ENCODE peak calls at places on chromosomes 4 and X, in six cellular contexts. One of them, this sample, is unnamed.

GRCh38 chrX:154483325-154483724 is 3.1 kb downstream of the UBL4A start:
- DNase-seq in endothelial cell of umbilical vein: no peak
- DNase-seq in A549: no peak
- DNase-seq in K562: no peak
- DNase-seq in GM12878: no peak
- DNase-seq in HepG2: no peak
- DNase-seq in this sample: no peak

GRCh38 chr4:77538144-77538543 is 67.5 kb upstream of the CXCL13 start:
- DNase-seq in K562: no peak
- DNase-seq in A549: peak
- DNase-seq in GM12878: no peak
- DNase-seq in HepG2: no peak
- DNase-seq in endothelial cell of umbilical vein: peak
- DNase-seq in this sample: no peak

GRCh38 chr4:87270825-87271224 is 50.4 kb upstream of the KLHL8 start:
- DNase-seq in HepG2: no peak
- DNase-seq in GM12878: no peak
- DNase-seq in K562: no peak
- DNase-seq in endothelial cell of umbilical vein: no peak
- DNase-seq in A549: no peak
- DNase-seq in this sample: no peak

GRCh38 chr4:104979083-104979760 is 167.5 kb upstream of the TET2 start:
- DNase-seq in GM12878: no peak
- DNase-seq in A549: no peak
- DNase-seq in endothelial cell of umbilical vein: no peak
- DNase-seq in HepG2: peak
- DNase-seq in K562: no peak
- DNase-seq in this sample: peak

GRCh38 chr4:3331511-3332394 is 38.9 kb downstream of the RGS12 start:
- DNase-seq in A549: no peak
- DNase-seq in HepG2: no peak
- DNase-seq in GM12878: no peak
- DNase-seq in K562: no peak
- DNase-seq in endothelial cell of umbilical vein: peak
- DNase-seq in this sample: no peak

GRCh38 chr4:43132010-43132582 is 239.6 kb downstream of the GRXCR1 start:
- DNase-seq in A549: peak
- DNase-seq in GM12878: peak
- DNase-seq in K562: peak
- DNase-seq in HepG2: peak
- DNase-seq in endothelial cell of umbilical vein: peak
- DNase-seq in this sample: peak

GRCh38 chr4:156614536-156614935 is 357.1 kb downstream of the PDGFC start:
- DNase-seq in A549: no peak
- DNase-seq in HepG2: no peak
- DNase-seq in K562: no peak
- DNase-seq in endothelial cell of umbilical vein: no peak
- DNase-seq in GM12878: no peak
- DNase-seq in this sample: no peak

GRCh38 chr4:88672987-88673386 is 24.6 kb downstream of the NAP1L5 start:
- DNase-seq in GM12878: no peak
- DNase-seq in endothelial cell of umbilical vein: peak
- DNase-seq in HepG2: peak
- DNase-seq in A549: peak
- DNase-seq in K562: peak
- DNase-seq in this sample: peak

GRCh38 chr4:98468744-98469143 is 189.7 kb downstream of the TSPAN5 start:
- DNase-seq in endothelial cell of umbilical vein: peak
- DNase-seq in GM12878: no peak
- DNase-seq in HepG2: no peak
- DNase-seq in K562: peak
- DNase-seq in A549: no peak
- DNase-seq in this sample: no peak

GRCh38 chrX:107205770-107206696 is at the start of the genes DNAAF6 and NUP62CL:
- DNase-seq in GM12878: peak
- DNase-seq in K562: peak
- DNase-seq in A549: peak
- DNase-seq in HepG2: peak
- DNase-seq in endothelial cell of umbilical vein: peak
- DNase-seq in this sample: no peak

GRCh38 chr4:71026086-71026485 is 32.6 kb downstream of the DCK start:
- DNase-seq in GM12878: no peak
- DNase-seq in endothelial cell of umbilical vein: peak
- DNase-seq in A549: peak
- DNase-seq in K562: peak
- DNase-seq in HepG2: peak
- DNase-seq in this sample: no peak

GRCh38 chrX:40663078-40663740 is 15.8 kb upstream of the CXorf38 start:
- DNase-seq in HepG2: no peak
- DNase-seq in A549: no peak
- DNase-seq in endothelial cell of umbilical vein: no peak
- DNase-seq in GM12878: no peak
- DNase-seq in K562: no peak
- DNase-seq in this sample: no peak

GRCh38 chr4:78480286-78480685 is 71.3 kb upstream of the ANXA3 start:
- DNase-seq in GM12878: no peak
- DNase-seq in A549: no peak
- DNase-seq in K562: no peak
- DNase-seq in HepG2: no peak
- DNase-seq in endothelial cell of umbilical vein: no peak
- DNase-seq in this sample: no peak

DNA sequence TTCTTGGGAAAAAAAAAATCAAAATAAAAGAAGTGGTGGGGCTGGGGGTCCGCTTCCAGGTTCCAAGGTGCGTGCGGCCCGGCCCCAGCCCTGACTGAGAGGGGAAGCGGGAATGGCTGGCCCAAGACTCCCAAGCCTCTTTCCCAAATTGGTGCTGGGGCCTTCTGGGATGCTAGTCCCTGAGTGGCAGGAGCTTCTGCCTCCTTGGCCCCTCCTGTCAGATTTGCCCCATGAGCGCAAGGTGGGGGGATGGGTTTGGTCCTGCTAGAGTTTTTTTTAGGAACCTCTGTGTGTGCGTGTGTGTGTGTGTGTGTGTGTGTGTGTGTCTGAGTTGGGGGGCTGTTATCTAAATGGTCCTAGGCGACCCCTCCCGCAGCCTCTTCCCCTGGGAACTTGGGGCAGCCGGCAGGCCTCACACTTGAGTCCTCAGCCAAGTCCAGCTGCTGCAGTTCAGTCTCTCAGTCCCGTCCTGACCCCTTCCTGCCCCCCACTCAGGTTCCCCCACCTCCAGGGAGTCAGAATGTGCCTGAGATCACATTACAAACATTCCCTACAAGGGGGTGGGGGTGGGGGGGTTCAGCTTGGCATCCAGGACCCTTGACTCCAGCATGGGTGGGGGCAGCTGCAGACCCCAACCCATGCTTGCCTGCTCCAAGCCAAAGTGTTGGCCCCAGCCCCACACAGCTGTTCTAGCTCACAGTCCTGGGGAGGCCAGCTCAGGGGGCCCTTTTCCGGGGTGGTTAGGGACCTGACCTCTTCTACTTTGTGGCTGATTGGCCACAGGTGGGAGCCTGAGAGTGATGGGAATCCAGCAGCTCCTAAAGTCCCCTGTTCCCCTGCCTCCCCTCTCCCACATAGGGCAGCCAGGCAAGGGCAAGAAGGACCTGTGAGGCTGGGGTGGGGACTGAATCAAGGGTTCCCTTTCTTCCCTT is 4.0 kb downstream of the EFNB1 start:
- DNase-seq in K562: no peak
- DNase-seq in A549: no peak
- DNase-seq in GM12878: no peak
- DNase-seq in endothelial cell of umbilical vein: no peak
- DNase-seq in HepG2: no peak
- DNase-seq in this sample: no peak
- TF ChIP-seq MYC in K562: no peak
- TF ChIP-seq MYC in A549: no peak
- TF ChIP-seq MYC in GM12878: no peak
- TF ChIP-seq MYC in endothelial cell of umbilical vein: no peak
- TF ChIP-seq MYC in HepG2: no peak
- TF ChIP-seq MYC in this sample: no peak

GRCh38 chrX:119695535-119696050 is 2.6 kb upstream of the SEPTIN6 start:
- DNase-seq in endothelial cell of umbilical vein: no peak
- DNase-seq in GM12878: no peak
- DNase-seq in HepG2: no peak
- DNase-seq in K562: no peak
- DNase-seq in A549: no peak
- DNase-seq in this sample: no peak
- TF ChIP-seq CTCF in endothelial cell of umbilical vein: no peak
- TF ChIP-seq CTCF in GM12878: no peak
- TF ChIP-seq CTCF in HepG2: no peak
- TF ChIP-seq CTCF in K562: no peak
- TF ChIP-seq CTCF in A549: no peak
- TF ChIP-seq CTCF in this sample: no peak

DNA sequence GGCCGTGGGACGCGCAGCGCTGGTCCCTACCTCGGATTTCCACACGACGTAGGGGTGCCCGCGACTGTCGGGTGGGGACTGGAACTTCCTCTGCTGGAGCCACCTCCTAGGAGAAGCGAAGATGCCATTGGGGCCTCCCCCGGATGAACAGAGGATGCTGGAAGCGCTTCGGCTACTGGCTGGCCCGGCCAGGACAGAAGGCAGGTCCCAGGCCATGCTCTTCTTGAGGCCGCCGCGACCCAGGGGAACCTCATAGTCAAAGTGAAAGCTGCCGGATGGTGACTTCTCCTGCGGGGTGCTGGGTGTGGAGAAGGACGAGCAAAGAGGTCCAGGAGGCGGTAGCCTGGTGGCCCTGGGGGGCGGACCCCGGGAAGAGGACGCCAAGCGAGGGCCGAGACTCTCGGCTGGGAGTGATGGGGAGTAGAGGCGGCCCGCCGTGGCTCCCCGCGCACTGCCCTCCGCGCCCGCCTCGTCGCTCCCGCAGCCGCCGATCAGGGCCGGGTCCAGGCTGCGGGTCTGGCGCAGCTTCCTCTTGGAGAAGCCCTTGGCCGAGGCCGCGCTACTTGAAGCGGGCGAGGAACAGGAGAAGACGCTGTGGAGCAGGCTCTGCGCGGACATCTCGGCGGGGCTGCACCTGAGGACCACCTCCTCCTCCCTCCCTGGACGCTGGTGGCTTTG is 1.4 kb downstream of the ARHGAP6 start:
- DNase-seq in A549: no peak
- DNase-seq in GM12878: no peak
- DNase-seq in HepG2: no peak
- DNase-seq in K562: no peak
- DNase-seq in endothelial cell of umbilical vein: no peak
- DNase-seq in this sample: no peak
- H3K4me3 ChIP-seq in A549: no peak
- H3K4me3 ChIP-seq in GM12878: peak
- H3K4me3 ChIP-seq in HepG2: no peak
- H3K4me3 ChIP-seq in K562: no peak
- H3K4me3 ChIP-seq in endothelial cell of umbilical vein: no peak
- H3K4me3 ChIP-seq in this sample: no peak

DNA sequence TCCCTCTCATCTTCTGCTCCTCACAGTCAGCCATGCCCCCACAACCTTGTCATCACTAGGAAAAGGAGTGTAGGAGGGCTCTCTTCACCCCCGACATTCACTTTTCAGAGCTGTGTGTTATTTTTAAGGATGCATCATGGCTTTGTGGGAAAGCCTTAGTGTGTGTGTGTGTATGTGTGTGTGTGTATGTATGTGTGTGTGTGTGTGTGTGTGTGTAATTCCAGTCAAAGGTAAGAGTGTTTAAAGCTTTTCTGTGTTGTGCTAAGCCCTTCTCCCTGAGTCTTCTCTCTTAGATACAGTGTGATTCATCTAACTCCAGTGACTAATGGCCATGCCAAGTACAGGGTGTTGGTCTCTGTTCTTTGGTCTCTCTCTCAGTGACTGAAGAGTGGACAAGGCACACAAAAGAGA is 76.6 kb downstream of the CHIC2 start:
- DNase-seq in K562: no peak
- DNase-seq in A549: peak
- DNase-seq in HepG2: peak
- DNase-seq in GM12878: no peak
- DNase-seq in endothelial cell of umbilical vein: no peak
- DNase-seq in this sample: no peak
- TF ChIP-seq MYC in K562: no peak
- TF ChIP-seq MYC in A549: no peak
- TF ChIP-seq MYC in HepG2: no peak
- TF ChIP-seq MYC in GM12878: no peak
- TF ChIP-seq MYC in endothelial cell of umbilical vein: no peak
- TF ChIP-seq MYC in this sample: no peak

GRCh38 chrX:79367907-79368306 is 773 bp upstream of the ITM2A start:
- DNase-seq in K562: no peak
- DNase-seq in A549: no peak
- DNase-seq in HepG2: no peak
- DNase-seq in GM12878: no peak
- DNase-seq in endothelial cell of umbilical vein: no peak
- DNase-seq in this sample: no peak

GRCh38 chrX:79365591-79365990 is 1.5 kb downstream of the ITM2A start:
- DNase-seq in K562: no peak
- DNase-seq in A549: no peak
- DNase-seq in HepG2: no peak
- DNase-seq in GM12878: no peak
- DNase-seq in endothelial cell of umbilical vein: no peak
- DNase-seq in this sample: no peak

GRCh38 chrX:79366888-79367749 is at the start of gene ITM2A:
- DNase-seq in GM12878: no peak
- DNase-seq in HepG2: no peak
- DNase-seq in K562: peak
- DNase-seq in endothelial cell of umbilical vein: peak
- DNase-seq in A549: no peak
- DNase-seq in this sample: peak

GRCh38 chrX:79364306-79364705 is 2.8 kb downstream of the ITM2A start:
- DNase-seq in K562: no peak
- DNase-seq in GM12878: no peak
- DNase-seq in endothelial cell of umbilical vein: no peak
- DNase-seq in A549: no peak
- DNase-seq in HepG2: peak
- DNase-seq in this sample: no peak

GRCh38 chrX:79366556-79366887 is 612 bp downstream of the ITM2A start:
- DNase-seq in GM12878: no peak
- DNase-seq in endothelial cell of umbilical vein: no peak
- DNase-seq in HepG2: no peak
- DNase-seq in A549: no peak
- DNase-seq in K562: no peak
- DNase-seq in this sample: no peak
- TF ChIP-seq CTCF in GM12878: no peak
- TF ChIP-seq CTCF in endothelial cell of umbilical vein: no peak
- TF ChIP-seq CTCF in HepG2: no peak
- TF ChIP-seq CTCF in A549: no peak
- TF ChIP-seq CTCF in K562: no peak
- TF ChIP-seq CTCF in this sample: no peak